ENCODE peak calls at places on chromosome 21, in five cellular contexts. G, E, L, O and F are unnamed samples.

GRCh38 chr21:46126321-46127238 is 28.7 kb downstream of the COL6A2 start:
- DNase-seq in E (no peak), G (no peak), L (peak; percentile 39), O (no peak), F (peak; percentile 8)

GRCh38 chr21:46116189-46116845 is 18.4 kb downstream of the COL6A2 start:
- DNase-seq in O (no peak), G (no peak), E (no peak), L (peak; percentile 38), F (peak; percentile 10)

GRCh38 chr21:37429356-37429755 is 62.8 kb downstream of the DYRK1A start:
- DNase-seq in G (no peak), L (no peak), E (no peak), O (no peak), F (no peak)

GRCh38 chr21:42635848-42636534 is 17.4 kb upstream of the PDE9A start:
- DNase-seq in E (no peak), O (no peak), G (no peak), L (no peak), F (peak; percentile 8)

GRCh38 chr21:16534408-16535099 is 804.8 kb downstream of the USP25 start:
- DNase-seq in E (no peak), L (no peak), O (no peak), G (no peak), F (no peak)

GRCh38 chr21:14889080-14889805 is 175.6 kb downstream of the NRIP1 start:
- DNase-seq in G (peak; percentile 92), O (no peak), E (no peak), L (no peak), F (no peak)

GRCh38 chr21:36744560-36745231 is 45.8 kb downstream of the SIM2 start:
- DNase-seq in E (no peak), O (no peak), L (no peak), G (no peak), F (no peak)

GRCh38 chr21:42784896-42785451 is 94.4 kb downstream of the WDR4 start:
- DNase-seq in O (no peak), E (no peak), G (no peak), L (no peak), F (no peak)

GRCh38 chr21:36722370-36723368 is 23.8 kb downstream of the SIM2 start:
- DNase-seq in G (no peak), E (no peak), L (no peak), O (no peak), F (no peak)

GRCh38 chr21:41597811-41598231 is 89.9 kb upstream of the TMPRSS2 start:
- DNase-seq in E (no peak), O (no peak), L (no peak), G (no peak), F (no peak)

GRCh38 chr21:46124083-46124925 is 26.4 kb downstream of the COL6A2 start:
- DNase-seq in O (no peak), L (no peak), E (no peak), G (no peak), F (peak; percentile 7)

GRCh38 chr21:36915014-36915700 is 51.3 kb downstream of the HLCS start:
- DNase-seq in L (no peak), E (no peak), O (no peak), G (no peak), F (no peak)

GRCh38 chr21:35231115-35231514 is 182.0 kb upstream of the RUNX1 start:
- DNase-seq in L (no peak), E (no peak), G (no peak), O (no peak), F (no peak)

GRCh38 chr21:34986561-34987533 is 62.3 kb downstream of the RUNX1 start:
- DNase-seq in O (peak; percentile 72), G (peak; percentile 84), L (no peak), E (no peak), F (no peak)

GRCh38 chr21:17775431-17776126 is 43.6 kb downstream of the C21orf91 start:
- DNase-seq in L (no peak), O (peak; percentile 63), G (peak; percentile 22), E (no peak), F (no peak)

GRCh38 chr21:34945288-34945687 is 103.8 kb downstream of the RUNX1 start:
- DNase-seq in E (no peak), G (no peak), L (no peak), O (no peak), F (no peak)

GRCh38 chr21:35923971-35924370 is 136.4 kb downstream of the SETD4 start:
- DNase-seq in G (no peak), E (no peak), L (no peak), O (no peak), F (no peak)

GRCh38 chr21:31410763-31411278 is 66.8 kb upstream of the TIAM1 start:
- DNase-seq in G (no peak), E (no peak), L (no peak), O (no peak), F (no peak)

GRCh38 chr21:17585875-17586450 is 26.7 kb downstream of the BTG3 start:
- DNase-seq in G (peak; percentile 41), E (peak; percentile 16), O (no peak), L (no peak), F (no peak)

GRCh38 chr21:21029159-21029558 is 30.9 kb downstream of the NCAM2 start:
- DNase-seq in O (no peak), L (no peak), G (no peak), E (no peak), F (no peak)

GRCh38 chr21:46223217-46223616 is 5.4 kb downstream of the LSS start:
- DNase-seq in G (no peak), E (no peak), L (no peak), O (no peak), F (no peak)

GRCh38 chr21:34690041-34690792 is 21.4 kb downstream of the CLIC6 start:
- DNase-seq in O (no peak), G (no peak), L (no peak), E (no peak), F (no peak)

GRCh38 chr21:25871566-25871965 is 136.8 kb downstream of the GABPA start:
- DNase-seq in L (peak; percentile 58), E (peak; percentile 24), G (no peak), O (no peak), F (peak; percentile 41)

GRCh38 chr21:42319851-42320602 is 4.8 kb upstream of the TFF3 start:
- DNase-seq in E (no peak), O (no peak), L (no peak), G (no peak), F (no peak)

GRCh38 chr21:31030367-31031106 is 7.7 kb downstream of the KRTAP19-8 start:
- DNase-seq in O (peak; percentile 48), L (no peak), G (no peak), E (no peak), F (no peak)

GRCh38 chr21:37166733-37167132 is 93.7 kb downstream of the TTC3 start:
- DNase-seq in E (no peak), O (no peak), L (no peak), G (no peak), F (no peak)

GRCh38 chr21:43287111-43287973 is 118.5 kb downstream of the CRYAA start:
- DNase-seq in G (no peak), L (no peak), E (peak; percentile 50), O (peak; percentile 19), F (no peak)

GRCh38 chr21:29297483-29298347 is 1.0 kb upstream of the BACH1 start:
- DNase-seq in L (no peak), G (no peak), E (no peak), O (no peak), F (no peak)

GRCh38 chr21:19321688-19322087 is 918.1 kb upstream of the TMPRSS15 start:
- DNase-seq in L (no peak), O (no peak), G (no peak), E (no peak), F (no peak)

GRCh38 chr21:24634749-24635148 is 972.5 kb downstream of the MRPL39 start:
- DNase-seq in G (no peak), L (no peak), E (no peak), O (no peak), F (no peak)

GRCh38 chr21:31326478-31327247 is 17.4 kb downstream of the TIAM1 start:
- DNase-seq in O (peak; percentile 95), L (no peak), E (no peak), G (no peak), F (no peak)

DNA sequence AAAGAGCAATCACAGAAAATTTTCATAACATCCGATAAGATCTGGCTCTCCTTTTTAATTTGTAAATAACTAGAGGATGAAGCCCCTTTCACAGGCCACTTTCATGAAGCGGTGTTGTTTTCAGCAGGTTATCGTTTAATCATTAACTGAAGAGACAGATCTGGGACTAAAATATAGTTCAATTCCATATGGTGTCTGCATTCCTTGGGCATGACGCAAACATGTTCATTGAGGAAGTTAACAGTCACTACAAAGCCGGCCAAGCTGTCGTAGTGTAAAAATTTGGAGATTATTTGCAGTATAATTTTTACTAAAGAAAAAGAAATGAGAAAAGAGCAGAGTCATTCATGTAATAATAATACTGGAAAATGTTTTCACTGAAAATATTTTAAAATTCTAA is 565.2 kb upstream of the ADAMTS5 start:
- DNase-seq in G (peak; percentile 41), E (no peak), L (no peak), O (no peak), F (no peak)
- TF ChIP-seq ATF2 in G (no peak), E (no peak), L (no peak), O (no peak), F (no peak)

DNA sequence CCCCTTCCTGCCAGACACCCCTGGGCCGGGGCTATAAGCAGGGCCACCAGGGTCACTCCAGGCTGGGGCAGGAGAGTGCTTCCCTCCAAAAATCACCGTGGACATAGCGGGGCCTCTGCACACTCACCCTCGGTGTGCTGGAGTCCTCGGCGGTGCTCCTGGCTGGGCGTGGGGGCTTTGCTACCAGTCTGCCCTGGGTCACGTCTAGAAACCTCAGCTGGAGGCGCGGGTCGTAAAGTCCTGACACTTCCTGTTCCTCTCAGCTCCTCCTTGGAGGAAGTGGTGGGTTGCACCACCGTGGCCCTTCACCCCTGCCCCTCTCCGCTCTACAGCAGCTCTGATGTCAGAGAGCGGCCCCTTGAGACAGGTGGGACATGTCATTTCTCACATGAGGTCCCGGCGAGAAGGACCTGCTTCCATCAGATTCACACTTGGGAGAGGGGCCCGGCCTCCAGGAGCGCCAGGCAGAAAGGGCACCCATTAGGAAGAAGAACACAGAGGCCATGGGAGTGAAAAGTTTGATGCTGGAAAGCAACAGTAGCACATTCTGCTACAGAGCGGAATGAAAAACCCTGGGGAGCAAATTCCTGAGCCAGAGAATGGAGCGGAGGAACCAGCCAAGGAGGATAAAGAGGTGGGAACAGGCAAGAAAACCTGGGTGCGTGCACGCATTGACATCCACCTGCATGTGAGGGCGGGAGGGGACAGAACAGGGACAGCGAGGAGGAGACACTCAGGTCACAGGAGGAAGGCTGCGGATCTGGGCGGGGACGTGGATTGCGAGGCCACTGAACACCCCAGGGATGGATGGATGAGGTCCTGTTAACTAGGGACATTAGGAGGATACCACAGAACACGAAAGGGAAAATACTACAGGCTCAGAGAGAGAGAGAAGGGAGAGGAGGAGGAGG is at the start of gene ITGB2:
- DNase-seq in O (no peak), G (no peak), L (no peak), E (no peak), F (no peak)
- TF ChIP-seq SP1 in O (no peak), G (no peak), L (no peak), E (no peak), F (no peak)

GRCh38 chr21:39317134-39318090 is 4.0 kb upstream of the BRWD1 start:
- DNase-seq in E (no peak), G (no peak), O (no peak), L (no peak), F (no peak)
- TF ChIP-seq ATF2 in E (no peak), G (no peak), O (no peak), L (no peak), F (no peak)

DNA sequence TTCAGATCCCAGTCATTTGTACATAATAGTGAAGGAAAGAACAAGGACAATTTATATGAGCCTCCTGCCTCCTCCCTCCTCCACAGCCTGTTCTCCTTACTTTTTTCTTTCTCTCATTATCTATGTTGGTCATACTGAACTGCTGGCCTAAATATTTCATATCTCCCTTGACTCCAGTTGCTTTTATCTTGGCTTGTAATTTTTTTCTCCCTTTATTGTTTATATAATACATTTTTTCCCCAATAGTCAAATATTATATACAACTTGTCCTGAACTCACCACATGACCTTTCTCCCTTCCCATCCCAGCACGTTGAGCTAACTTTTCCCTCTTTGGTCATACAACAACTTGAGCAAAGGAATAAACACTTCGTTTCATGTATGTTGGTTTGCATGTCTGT is 752.1 kb downstream of the LTN1 start:
- DNase-seq in E (no peak), G (no peak), L (no peak), O (no peak), F (no peak)
- TF ChIP-seq SP1 in E (no peak), G (no peak), L (no peak), O (no peak), F (no peak)